ENCODE peak calls at places on chromosomes 4 and X, in five cellular contexts. B is cardiac muscle cell, I is colonic mucosa, D is aorta, C is suprapubic skin. W is an unnamed sample. For H3K27me3, the result is how much of the 10 kb centered on the place peaks cover.

GRCh38 chrX:97704474-97704873 is 820.8 kb downstream of the RPA4 start:
- DNase-seq in B (no peak), D (no peak), I (no peak), C (no peak), W (no peak)

GRCh38 chr4:472881-473574 is 25.9 kb downstream of the ZNF721 start:
- DNase-seq in I (no peak), D (no peak), C (no peak), B (no peak), W (no peak)

GRCh38 chr4:123256006-123256405 is 140.6 kb upstream of the SPRY1 start:
- DNase-seq in B (no peak), I (no peak), D (no peak), C (no peak), W (no peak)

GRCh38 chr4:140266958-140267568 is 106.4 kb upstream of the SCOC start:
- DNase-seq in I (no peak), B (no peak), D (no peak), C (no peak), W (no peak)

GRCh38 chrX:53321216-53321942 is 40.0 kb upstream of the IQSEC2 start:
- DNase-seq in D (no peak), B (peak), I (no peak), C (no peak), W (no peak)

GRCh38 chrX:41655631-41656030 is 33.1 kb upstream of the GPR34 start:
- DNase-seq in B (no peak), D (no peak), C (no peak), I (no peak), W (no peak)

GRCh38 chr4:101153653-101154052 is 193.7 kb downstream of the PPP3CA start:
- DNase-seq in C (no peak), B (no peak), D (no peak), I (no peak), W (no peak)

GRCh38 chr4:97747945-97748344 is 395.3 kb downstream of the STPG2 start:
- DNase-seq in I (no peak), B (no peak), C (no peak), D (no peak), W (no peak)

GRCh38 chr4:142040043-142040442 is 403.7 kb downstream of the IL15 start:
- DNase-seq in C (no peak), B (no peak), D (no peak), I (no peak), W (no peak)

GRCh38 chr4:146059153-146059552 is 116.4 kb upstream of the LSM6 start:
- DNase-seq in D (no peak), C (no peak), B (no peak), I (no peak), W (no peak)

GRCh38 chrX:85836868-85837267 is 210.5 kb downstream of the CHM start:
- DNase-seq in B (no peak), D (no peak), C (no peak), I (no peak), W (no peak)

GRCh38 chr4:40562208-40562607 is 67.5 kb downstream of the RBM47 start:
- DNase-seq in C (no peak), I (no peak), B (no peak), D (no peak), W (no peak)

GRCh38 chr4:128721896-128722295 is 87.6 kb upstream of the JADE1 start:
- DNase-seq in D (no peak), I (no peak), B (peak), C (no peak), W (no peak)

GRCh38 chr4:110019153-110019552 is 106.5 kb downstream of the EGF start:
- DNase-seq in D (no peak), B (no peak), I (no peak), C (no peak), W (no peak)

GRCh38 chr4:77852892-77853495 is 9.6 kb upstream of the MRPL1 start:
- DNase-seq in B (no peak), I (peak), D (no peak), C (no peak), W (no peak)

GRCh38 chr4:21699437-21699836 is 249.1 kb downstream of the KCNIP4 start:
- DNase-seq in C (no peak), D (no peak), I (peak), B (no peak), W (no peak)

GRCh38 chrX:140701480-140701879 is 8.1 kb upstream of the LINC00632 start:
- DNase-seq in I (no peak), C (no peak), D (no peak), B (peak), W (no peak)

GRCh38 chr4:73679836-73680235 is 59.6 kb upstream of the RASSF6 start:
- DNase-seq in D (no peak), I (no peak), B (no peak), C (no peak), W (no peak)

GRCh38 chr4:39062094-39062493 is at the start of gene KLHL5:
- DNase-seq in B (peak), D (no peak), C (no peak), I (no peak), W (no peak)

GRCh38 chr4:26821677-26822503 is 38.8 kb upstream of the STIM2 start:
- DNase-seq in I (peak), D (no peak), C (no peak), B (no peak), W (no peak)

GRCh38 chr4:124095596-124095995 is 616.9 kb downstream of the ANKRD50 start:
- DNase-seq in C (no peak), D (no peak), B (no peak), I (no peak), W (no peak)

GRCh38 chrX:148298737-148299136 is 201.7 kb upstream of the AFF2 start:
- DNase-seq in C (no peak), I (no peak), D (no peak), B (no peak), W (no peak)

GRCh38 chr4:173934201-173934600 is 349.3 kb downstream of the FBXO8 start:
- DNase-seq in B (no peak), I (no peak), D (no peak), C (no peak), W (no peak)

GRCh38 chrX:50903387-50904027 is 7.0 kb upstream of the BMP15 start:
- DNase-seq in I (peak), D (no peak), C (no peak), B (peak), W (no peak)

GRCh38 chr4:186009976-186010375 is 59.0 kb upstream of the TLR3 start:
- DNase-seq in B (no peak), D (no peak), C (no peak), I (no peak), W (no peak)

GRCh38 chr4:10089346-10089745 is 27.3 kb downstream of the WDR1 start:
- DNase-seq in D (peak), B (no peak), I (peak), C (no peak), W (peak)

GRCh38 chr4:66404149-66404548 is 733.9 kb upstream of the EPHA5 start:
- DNase-seq in C (no peak), B (no peak), I (no peak), D (no peak), W (no peak)

GRCh38 chr4:89253935-89254334 is 53.7 kb downstream of the GPRIN3 start:
- DNase-seq in B (no peak), C (no peak), D (no peak), I (no peak), W (no peak)

GRCh38 chrX:38220024-38220935 is at the start of gene SRPX:
- DNase-seq in C (peak), I (peak), D (peak), B (peak), W (peak)

GRCh38 chr4:152255437-152255836 is 280.5 kb downstream of the FBXW7 start:
- DNase-seq in I (no peak), C (no peak), B (peak), D (no peak), W (no peak)

GRCh38 chrX:72269671-72270251 is 7.3 kb downstream of the RPS4X start:
- DNase-seq in B (no peak), D (no peak), I (no peak), C (no peak), W (no peak)

GRCh38 chr4:89336818-89337395 is 29.3 kb upstream of the GPRIN3 start:
- DNase-seq in C (no peak), B (no peak), I (no peak), D (no peak), W (no peak)

GRCh38 chrX:11380187-11380586 is 87.0 kb downstream of the AMELX start:
- DNase-seq in D (no peak), B (no peak), I (no peak), C (no peak), W (no peak)
- H3K27ac ChIP-seq in D (no peak), B (no peak), I (no peak), C (peak), W (peak)

DNA sequence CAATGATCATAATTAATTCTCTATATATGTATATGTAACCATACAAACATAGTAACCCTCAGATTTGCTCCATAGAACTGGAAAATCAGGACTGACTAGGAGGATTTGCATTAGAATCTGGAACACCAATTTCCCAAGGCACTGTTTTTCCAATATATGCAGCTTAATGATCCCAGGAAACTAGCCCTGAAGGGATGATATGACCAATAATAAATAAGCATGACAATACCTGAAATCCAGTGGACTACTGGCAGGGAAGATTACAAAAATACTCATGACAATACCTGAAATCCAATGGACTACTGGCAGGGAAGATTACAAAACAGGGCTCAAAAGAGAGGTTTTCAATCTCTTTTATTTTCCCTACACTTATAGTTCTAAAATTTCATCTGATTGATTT is 98.4 kb downstream of the PCDH7 start:
- DNase-seq in I (no peak), D (no peak), B (no peak), C (no peak), W (no peak)
- H3K27me3 ChIP-seq in I (under half), D (under half), B (under half), C (under half), W (under half)

GRCh38 chr4:52660643-52661042 is 1.5 kb upstream of the USP46 start:
- DNase-seq in I (no peak), C (no peak), D (no peak), B (no peak), W (no peak)
- H3K4me3 ChIP-seq in I (no peak), C (no peak), D (no peak), B (no peak), W (peak)

GRCh38 chr4:24688453-24688852 is 104.1 kb upstream of the DHX15 start:
- DNase-seq in I (no peak), D (no peak), C (no peak), B (no peak), W (no peak)
- H3K27ac ChIP-seq in I (no peak), D (no peak), C (no peak), B (no peak), W (no peak)

DNA sequence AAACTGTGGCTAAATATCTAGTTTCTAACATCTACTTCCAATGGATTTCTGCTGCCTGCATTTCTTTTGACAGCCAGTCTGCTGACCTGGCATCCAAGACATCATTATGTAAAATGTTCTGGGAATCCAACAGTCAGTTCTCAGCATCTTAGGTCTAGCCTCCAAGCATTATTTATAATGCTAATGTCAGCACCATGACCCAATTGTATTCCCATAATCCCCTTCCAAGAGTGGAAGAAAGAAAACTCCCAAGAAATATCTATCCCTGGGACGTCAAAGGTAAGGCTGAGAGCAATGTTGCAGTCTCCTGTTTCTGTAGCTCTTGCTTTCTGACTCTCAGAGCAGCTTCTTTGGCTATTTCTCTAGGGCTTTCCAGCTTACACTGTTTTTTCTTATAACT is 50.6 kb upstream of the GAB1 start:
- DNase-seq in C (no peak), D (no peak), B (no peak), I (no peak), W (no peak)
- H3K27me3 ChIP-seq in C (under half), D (under half), B (under half), I (under half), W (under half)

GRCh38 chr4:23733476-23733875 is 156.4 kb downstream of the PPARGC1A start:
- DNase-seq in C (no peak), I (no peak), B (no peak), D (no peak), W (no peak)
- H3K4me3 ChIP-seq in C (no peak), I (no peak), B (no peak), D (no peak), W (no peak)